ENCODE peak calls at places on chromosomes 13 and 19, in four cellular contexts. One of them, this sample, is unnamed.
A peak's percentile ranks its signal among the peaks of the same experiment; 100 is the strongest.

GRCh38 chr13:80040219-80040976 is 300.5 kb downstream of the SPRY2 start:
- DNase-seq in K562: no peak
- DNase-seq in SK-N-SH: no peak
- DNase-seq in H1: no peak
- DNase-seq in this sample: no peak

GRCh38 chr19:55641376-55642152 is 762 bp downstream of the ZNF580 start:
- DNase-seq in K562: no peak
- DNase-seq in H1: no peak
- DNase-seq in SK-N-SH: peak; percentile 45
- DNase-seq in this sample: no peak

GRCh38 chr13:20826810-20827560 is 53.2 kb upstream of the EEF1AKMT1 start:
- DNase-seq in H1: no peak
- DNase-seq in SK-N-SH: no peak
- DNase-seq in K562: no peak
- DNase-seq in this sample: no peak

GRCh38 chr13:39531646-39532045 is 71.3 kb downstream of the LHFPL6 start:
- DNase-seq in SK-N-SH: no peak
- DNase-seq in K562: no peak
- DNase-seq in H1: no peak
- DNase-seq in this sample: no peak

GRCh38 chr19:38400361-38400760 is 2.5 kb upstream of the FAM98C start:
- DNase-seq in K562: no peak
- DNase-seq in SK-N-SH: no peak
- DNase-seq in H1: no peak
- DNase-seq in this sample: no peak

GRCh38 chr19:7883796-7884570 is 4.3 kb upstream of the LRRC8E start:
- DNase-seq in H1: no peak
- DNase-seq in K562: no peak
- DNase-seq in SK-N-SH: no peak
- DNase-seq in this sample: no peak

GRCh38 chr13:110347535-110348308 is 40.6 kb downstream of the COL4A2 start:
- DNase-seq in SK-N-SH: no peak
- DNase-seq in K562: no peak
- DNase-seq in H1: no peak
- DNase-seq in this sample: no peak

GRCh38 chr13:46516624-46517318 is 36.2 kb upstream of the LRCH1 start:
- DNase-seq in H1: no peak
- DNase-seq in SK-N-SH: no peak
- DNase-seq in K562: no peak
- DNase-seq in this sample: no peak

GRCh38 chr13:20703785-20704458 is 423 bp downstream of the IL17D start:
- DNase-seq in K562: peak; percentile 71
- DNase-seq in H1: no peak
- DNase-seq in SK-N-SH: peak; percentile 95
- DNase-seq in this sample: peak; percentile 74

GRCh38 chr13:27120811-27121210 is 50.8 kb downstream of the USP12 start:
- DNase-seq in SK-N-SH: no peak
- DNase-seq in H1: no peak
- DNase-seq in K562: no peak
- DNase-seq in this sample: no peak

GRCh38 chr19:10699650-10700335 is 1.4 kb upstream of the QTRT1 start:
- DNase-seq in SK-N-SH: peak; percentile 55
- DNase-seq in H1: no peak
- DNase-seq in K562: peak; percentile 82
- DNase-seq in this sample: peak; percentile 79

GRCh38 chr13:40681341-40682051 is 15.1 kb upstream of the FOXO1 start:
- DNase-seq in H1: no peak
- DNase-seq in K562: peak; percentile 67
- DNase-seq in SK-N-SH: peak; percentile 59
- DNase-seq in this sample: no peak
- TF ChIP-seq TEAD4 in H1: no peak
- TF ChIP-seq TEAD4 in K562: no peak
- TF ChIP-seq TEAD4 in SK-N-SH: no peak
- TF ChIP-seq TEAD4 in this sample: no peak

DNA sequence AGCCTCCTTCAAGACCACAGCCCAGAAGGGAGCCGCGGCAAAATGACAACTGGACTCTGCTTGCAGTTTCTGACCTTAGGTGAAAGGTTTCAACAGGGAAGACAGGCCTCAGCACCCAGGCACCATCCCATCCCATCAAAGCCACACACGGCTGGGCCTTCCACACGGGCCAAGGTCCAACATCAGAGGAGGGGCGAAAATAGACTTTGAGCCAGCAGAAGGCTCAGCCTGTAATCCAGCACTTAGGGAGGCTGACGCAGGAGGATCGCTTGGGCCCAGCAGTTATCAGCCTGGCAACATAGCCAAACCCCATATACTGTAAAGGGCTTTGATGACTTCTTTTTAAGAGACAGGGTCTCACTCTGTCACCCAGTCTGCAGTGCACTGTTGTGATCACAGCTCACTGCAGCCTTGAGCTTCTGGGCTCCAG is 26.8 kb upstream of the TINCR start:
- DNase-seq in K562: no peak
- DNase-seq in SK-N-SH: no peak
- DNase-seq in H1: no peak
- DNase-seq in this sample: no peak
- TF ChIP-seq TEAD4 in K562: no peak
- TF ChIP-seq TEAD4 in SK-N-SH: no peak
- TF ChIP-seq TEAD4 in H1: no peak
- TF ChIP-seq TEAD4 in this sample: no peak

GRCh38 chr13:111484959-111485358 is 164.5 kb downstream of the TEX29 start:
- DNase-seq in H1: no peak
- DNase-seq in K562: no peak
- DNase-seq in SK-N-SH: no peak
- DNase-seq in this sample: no peak

GRCh38 chr13:111486331-111486730 is 165.9 kb downstream of the TEX29 start:
- DNase-seq in SK-N-SH: no peak
- DNase-seq in K562: no peak
- DNase-seq in H1: no peak
- DNase-seq in this sample: no peak

GRCh38 chr13:111486801-111487200 is 166.4 kb downstream of the TEX29 start:
- DNase-seq in SK-N-SH: no peak
- DNase-seq in H1: no peak
- DNase-seq in K562: no peak
- DNase-seq in this sample: no peak

GRCh38 chr13:111484129-111484925 is 163.9 kb downstream of the TEX29 start:
- DNase-seq in K562: no peak
- DNase-seq in SK-N-SH: no peak
- DNase-seq in H1: no peak
- DNase-seq in this sample: no peak

GRCh38 chr13:111485491-111486250 is 165.2 kb downstream of the TEX29 start:
- DNase-seq in SK-N-SH: no peak
- DNase-seq in K562: no peak
- DNase-seq in H1: no peak
- DNase-seq in this sample: no peak
- TF ChIP-seq TEAD4 in SK-N-SH: no peak
- TF ChIP-seq TEAD4 in K562: no peak
- TF ChIP-seq TEAD4 in H1: no peak
- TF ChIP-seq TEAD4 in this sample: no peak

DNA sequence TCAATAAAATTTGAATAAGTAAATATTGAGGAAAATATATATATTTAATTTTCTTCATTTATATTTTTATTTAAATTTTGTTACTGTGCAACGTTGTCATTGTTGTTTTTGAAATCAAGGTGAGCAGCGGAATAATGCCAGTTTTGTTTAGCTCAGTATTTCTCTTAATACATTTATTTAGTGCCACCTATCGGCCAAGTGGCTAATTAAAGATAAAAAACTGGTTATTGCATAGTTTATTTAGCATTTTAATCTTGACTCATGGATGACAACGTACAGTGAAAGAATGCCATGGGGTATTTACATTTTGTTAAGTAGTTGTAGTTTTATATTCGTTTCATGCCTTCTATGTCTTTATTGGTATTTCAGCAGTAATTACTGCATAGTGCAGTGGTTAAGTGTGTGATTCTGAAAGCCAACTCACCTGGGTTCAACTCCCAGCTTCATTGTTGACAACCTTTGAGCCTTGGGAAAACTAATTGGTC is 265.9 kb downstream of the MYO16 start:
- DNase-seq in H1: no peak
- DNase-seq in K562: peak; percentile 48
- DNase-seq in SK-N-SH: peak; percentile 38
- DNase-seq in this sample: no peak
- TF ChIP-seq TEAD4 in H1: no peak
- TF ChIP-seq TEAD4 in K562: no peak
- TF ChIP-seq TEAD4 in SK-N-SH: no peak
- TF ChIP-seq TEAD4 in this sample: no peak

GRCh38 chr19:4369109-4369887 is 25.9 kb downstream of the MPND start:
- DNase-seq in H1: no peak
- DNase-seq in SK-N-SH: no peak
- DNase-seq in K562: peak; percentile 63
- DNase-seq in this sample: no peak
- TF ChIP-seq TEAD4 in H1: no peak
- TF ChIP-seq TEAD4 in SK-N-SH: no peak
- TF ChIP-seq TEAD4 in K562: no peak
- TF ChIP-seq TEAD4 in this sample: no peak

GRCh38 chr13:77313923-77314322 is 13.0 kb downstream of the MYCBP2 start:
- DNase-seq in H1: no peak
- DNase-seq in K562: no peak
- DNase-seq in SK-N-SH: no peak
- DNase-seq in this sample: no peak

GRCh38 chr13:77309254-77309653 is 17.6 kb downstream of the MYCBP2 start:
- DNase-seq in SK-N-SH: no peak
- DNase-seq in H1: no peak
- DNase-seq in K562: no peak
- DNase-seq in this sample: no peak

GRCh38 chr13:77310161-77310560 is 16.7 kb downstream of the MYCBP2 start:
- DNase-seq in H1: no peak
- DNase-seq in SK-N-SH: no peak
- DNase-seq in K562: no peak
- DNase-seq in this sample: no peak

GRCh38 chr13:77312311-77312710 is 14.6 kb downstream of the MYCBP2 start:
- DNase-seq in SK-N-SH: no peak
- DNase-seq in H1: no peak
- DNase-seq in K562: no peak
- DNase-seq in this sample: no peak

DNA sequence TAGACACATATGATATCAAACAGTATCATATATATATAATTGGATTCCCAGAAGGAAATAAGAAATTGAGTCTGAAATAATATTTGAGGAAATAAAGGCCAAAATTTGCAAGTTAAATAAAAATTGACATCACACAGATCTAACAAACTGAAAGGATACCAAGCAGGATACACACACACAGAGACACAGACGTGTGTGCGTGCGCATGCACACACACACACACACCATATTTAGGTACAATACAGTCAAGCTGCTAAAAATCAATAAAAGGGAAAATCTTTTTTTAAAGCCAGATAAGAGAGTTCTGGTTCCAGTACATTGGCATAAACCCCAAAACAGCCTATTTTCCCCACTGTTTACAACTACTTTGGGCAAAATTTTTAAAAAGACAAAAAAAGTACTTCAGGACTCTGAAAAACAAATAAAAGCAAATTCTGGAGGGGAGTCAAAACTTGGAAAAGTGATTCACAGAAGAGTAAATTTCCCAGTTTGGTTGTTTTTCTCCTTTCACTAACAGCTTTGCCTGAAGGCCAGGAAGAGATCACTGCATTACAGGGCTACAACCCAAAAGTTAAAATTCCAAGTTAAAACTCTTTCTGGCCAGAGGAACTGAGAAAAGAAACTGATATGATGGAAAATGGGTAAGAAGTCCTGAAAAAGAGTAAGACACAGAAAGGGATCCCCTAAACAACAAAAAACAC is 16.2 kb downstream of the MYCBP2 start:
- DNase-seq in K562: no peak
- DNase-seq in SK-N-SH: no peak
- DNase-seq in H1: no peak
- DNase-seq in this sample: no peak
- TF ChIP-seq TEAD4 in K562: no peak
- TF ChIP-seq TEAD4 in SK-N-SH: no peak
- TF ChIP-seq TEAD4 in H1: no peak
- TF ChIP-seq TEAD4 in this sample: no peak